ENCODE peak calls at places on chromosomes 16 and 17, in nine cellular contexts. I, Z, T, P, J, R, C, H and O are unnamed samples.

GRCh38 chr17:78935419-78936323 is 10.5 kb upstream of the TIMP2 start:
- DNase-seq in I (peak), Z (peak), T (no peak), P (peak), J (no peak), R (no peak), C (peak), H (peak), O (peak)

GRCh38 chr17:27106982-27107360 is 186.9 kb upstream of the WSB1 start:
- DNase-seq in I (no peak), Z (no peak), T (no peak), P (no peak), J (no peak), R (no peak), C (no peak), H (no peak), O (no peak)

GRCh38 chr17:81328489-81328888 is 33.4 kb upstream of the SLC38A10 start:
- DNase-seq in I (no peak), Z (no peak), T (no peak), P (no peak), J (no peak), R (no peak), C (no peak), H (no peak), O (no peak)

GRCh38 chr16:10981697-10982216 is 37.4 kb downstream of the CLEC16A start:
- DNase-seq in I (no peak), Z (no peak), T (peak), P (peak), J (no peak), R (peak), C (no peak), H (no peak), O (no peak)

GRCh38 chr16:10992797-10993196 is 48.4 kb downstream of the CLEC16A start:
- DNase-seq in I (no peak), Z (no peak), T (no peak), P (peak), J (no peak), R (peak), C (peak), H (no peak), O (peak)

GRCh38 chr17:79941088-79942010 is 94.3 kb downstream of the TBC1D16 start:
- DNase-seq in I (no peak), Z (no peak), T (no peak), P (no peak), J (no peak), R (no peak), C (no peak), H (no peak), O (no peak)

GRCh38 chr17:19897901-19898300 is 30.2 kb upstream of the ULK2 start:
- DNase-seq in I (no peak), Z (peak), T (no peak), P (no peak), J (no peak), R (no peak), C (peak), H (no peak), O (peak)

GRCh38 chr17:16934133-16934795 is 37.7 kb downstream of the TNFRSF13B start:
- DNase-seq in I (peak), Z (no peak), T (no peak), P (no peak), J (no peak), R (no peak), C (no peak), H (no peak), O (no peak)

GRCh38 chr17:67221062-67221998 is 23.7 kb downstream of the HELZ start:
- DNase-seq in I (no peak), Z (no peak), T (no peak), P (peak), J (no peak), R (no peak), C (peak), H (no peak), O (no peak)

GRCh38 chr17:27458524-27458908 is 2.3 kb downstream of the KSR1 start:
- DNase-seq in I (no peak), Z (no peak), T (no peak), P (peak), J (no peak), R (no peak), C (no peak), H (no peak), O (peak)

GRCh38 chr16:678858-679807 is 1.1 kb upstream of the STUB1 start:
- DNase-seq in I (no peak), Z (peak), T (peak), P (peak), J (peak), R (peak), C (peak), H (peak), O (no peak)

GRCh38 chr17:3535253-3535995 is 22.2 kb downstream of the TRPV3 start:
- DNase-seq in I (no peak), Z (no peak), T (peak), P (peak), J (peak), R (peak), C (peak), H (no peak), O (no peak)

GRCh38 chr17:9050801-9051401 is 29.6 kb downstream of the NTN1 start:
- DNase-seq in I (no peak), Z (no peak), T (no peak), P (peak), J (no peak), R (no peak), C (no peak), H (peak), O (no peak)

GRCh38 chr17:41523787-41524186 is 4.3 kb downstream of the KRT19 start:
- DNase-seq in I (no peak), Z (no peak), T (no peak), P (no peak), J (no peak), R (no peak), C (no peak), H (no peak), O (no peak)

GRCh38 chr17:71055128-71055527 is 885.8 kb downstream of the KCNJ2 start:
- DNase-seq in I (no peak), Z (no peak), T (no peak), P (no peak), J (no peak), R (no peak), C (no peak), H (no peak), O (no peak)